ENCODE peak calls at places on chromosomes 7 and 10, in six cellular contexts. Y is ACHN, T is NCI-H2029, S is T47D, M is NCI-H524, Z is T-helper 1 cell. X is an unnamed sample.

GRCh38 chr7:28747854-28748253 is 210.3 kb downstream of the TRIL start:
- DNase-seq in Y (no peak), T (no peak), S (no peak), M (no peak), Z (no peak), X (no peak)

GRCh38 chr10:79024296-79024695 is 44.5 kb upstream of the ZMIZ1 start:
- DNase-seq in Y (no peak), T (no peak), S (no peak), M (no peak), Z (no peak), X (no peak)

GRCh38 chr7:12028508-12028907 is 182.6 kb upstream of the TMEM106B start:
- DNase-seq in Y (no peak), T (no peak), S (no peak), M (no peak), Z (no peak), X (no peak)

GRCh38 chr10:123606955-123607354 is 59.2 kb upstream of the GPR26 start:
- DNase-seq in Y (no peak), T (no peak), S (no peak), M (no peak), Z (no peak), X (no peak)

GRCh38 chr7:27096756-27097514 is 1.1 kb upstream of the HOXA1 start:
- DNase-seq in Y (peak), T (no peak), S (no peak), M (peak), Z (no peak), X (no peak)

GRCh38 chr10:124966008-124966407 is 24.1 kb downstream of the ZRANB1 start:
- DNase-seq in Y (no peak), T (no peak), S (no peak), M (no peak), Z (no peak), X (no peak)

GRCh38 chr10:49758249-49758930 is 3.7 kb downstream of the OGDHL start:
- DNase-seq in Y (no peak), T (no peak), S (no peak), M (no peak), Z (no peak), X (no peak)

GRCh38 chr7:157799076-157799685 is 462.4 kb downstream of the DNAJB6 start:
- DNase-seq in Y (no peak), T (no peak), S (no peak), M (no peak), Z (no peak), X (no peak)

GRCh38 chr7:22601812-22602568 is 102.0 kb upstream of the STEAP1B start:
- DNase-seq in Y (no peak), T (no peak), S (no peak), M (no peak), Z (no peak), X (no peak)

GRCh38 chr7:155646669-155647068 is 2.2 kb downstream of the RBM33 start:
- DNase-seq in Y (no peak), T (no peak), S (no peak), M (no peak), Z (no peak), X (no peak)

GRCh38 chr10:99926925-99927718 is 82.6 kb downstream of the DNMBP start:
- DNase-seq in Y (peak), T (peak), S (no peak), M (no peak), Z (no peak), X (no peak)

GRCh38 chr10:26931223-26931622 is 70.5 kb upstream of the ABI1 start:
- DNase-seq in Y (no peak), T (no peak), S (no peak), M (no peak), Z (no peak), X (no peak)

GRCh38 chr10:79391231-79392019 is 44.2 kb downstream of the PPIF start:
- DNase-seq in Y (no peak), T (no peak), S (no peak), M (no peak), Z (no peak), X (no peak)

GRCh38 chr7:38105874-38106483 is 72.1 kb upstream of the STARD3NL start:
- DNase-seq in Y (peak), T (peak), S (peak), M (peak), Z (no peak), X (peak)

GRCh38 chr7:102429141-102429904 is 4.1 kb upstream of the ORAI2 start:
- DNase-seq in Y (no peak), T (no peak), S (no peak), M (no peak), Z (no peak), X (no peak)

GRCh38 chr10:4651404-4652037 is 174.5 kb upstream of the AKR1E2 start:
- DNase-seq in Y (no peak), T (no peak), S (no peak), M (no peak), Z (no peak), X (no peak)

GRCh38 chr7:92833766-92834605 is 2.4 kb downstream of the CDK6 start:
- DNase-seq in Y (peak), T (no peak), S (peak), M (peak), Z (peak), X (peak)

GRCh38 chr7:51263631-51264484 is 52.8 kb downstream of the COBL start:
- DNase-seq in Y (no peak), T (peak), S (peak), M (no peak), Z (no peak), X (no peak)

GRCh38 chr7:68125173-68125572 is 1128.5 kb downstream of the TYW1 start:
- DNase-seq in Y (no peak), T (no peak), S (no peak), M (peak), Z (no peak), X (no peak)

GRCh38 chr7:50309736-50310135 is 5.2 kb downstream of the IKZF1 start:
- DNase-seq in Y (no peak), T (no peak), S (no peak), M (no peak), Z (no peak), X (no peak)

GRCh38 chr7:26085771-26086170 is 66.2 kb upstream of the NFE2L3 start:
- DNase-seq in Y (no peak), T (no peak), S (no peak), M (no peak), Z (no peak), X (no peak)

GRCh38 chr7:115748123-115748738 is 282.3 kb downstream of the TFEC start:
- DNase-seq in Y (peak), T (no peak), S (no peak), M (no peak), Z (no peak), X (no peak)

GRCh38 chr10:75375828-75376227 is 25.7 kb downstream of the ZNF503 start:
- DNase-seq in Y (no peak), T (no peak), S (no peak), M (no peak), Z (no peak), X (no peak)

GRCh38 chr10:113977174-113977573 is 66.5 kb upstream of the ADRB1 start:
- DNase-seq in Y (no peak), T (no peak), S (no peak), M (no peak), Z (no peak), X (no peak)

GRCh38 chr10:43249962-43250624 is 16.8 kb downstream of the RASGEF1A start:
- DNase-seq in Y (no peak), T (no peak), S (no peak), M (no peak), Z (no peak), X (no peak)

GRCh38 chr7:123552641-123553040 is 5.0 kb downstream of the NDUFA5 start:
- DNase-seq in Y (no peak), T (no peak), S (no peak), M (no peak), Z (no peak), X (no peak)

GRCh38 chr10:113030453-113030852 is 80.4 kb downstream of the TCF7L2 start:
- DNase-seq in Y (no peak), T (no peak), S (no peak), M (no peak), Z (no peak), X (no peak)

GRCh38 chr10:131569851-131570715 is 258.6 kb upstream of the TCERG1L start:
- DNase-seq in Y (no peak), T (no peak), S (no peak), M (no peak), Z (no peak), X (no peak)

GRCh38 chr10:69730251-69731156 is 71.2 kb upstream of the COL13A1 start:
- DNase-seq in Y (no peak), T (no peak), S (no peak), M (no peak), Z (no peak), X (no peak)

GRCh38 chr7:56287429-56288138 is 171.4 kb upstream of the NUPR2 start:
- DNase-seq in Y (no peak), T (no peak), S (peak), M (peak), Z (no peak), X (no peak)

GRCh38 chr10:51272580-51272979 is 198.3 kb downstream of the PRKG1 start:
- DNase-seq in Y (no peak), T (no peak), S (no peak), M (peak), Z (no peak), X (no peak)

GRCh38 chr10:118594392-118595063 is 920 bp downstream of the PRLHR start:
- DNase-seq in Y (no peak), T (no peak), S (no peak), M (peak), Z (peak), X (no peak)

GRCh38 chr7:48718731-48719387 is 205.5 kb upstream of the CDC14C start:
- DNase-seq in Y (no peak), T (peak), S (no peak), M (no peak), Z (no peak), X (no peak)

GRCh38 chr7:2527505-2528464 is 8.2 kb downstream of the LFNG start:
- DNase-seq in Y (peak), T (peak), S (no peak), M (no peak), Z (no peak), X (no peak)

GRCh38 chr7:64562246-64562620 is 638 bp downstream of the ZNF680 start:
- DNase-seq in Y (peak), T (no peak), S (no peak), M (no peak), Z (no peak), X (no peak)

GRCh38 chr10:19638173-19638872 is 177.9 kb upstream of the PLXDC2 start:
- DNase-seq in Y (peak), T (no peak), S (no peak), M (no peak), Z (no peak), X (no peak)

X was measured in DMS 273 treated with DMSO at 0.1 percent for 48 hours.